ENCODE peak calls at places on chromosomes 7 and 10, in six cellular contexts. J is esophagus muscularis mucosa, C is tibial artery, V is mesenchymal stem cell, Z is transverse colon, B is neural progenitor cell. R is an unnamed sample.

GRCh38 chr7:154865984-154866685 is 136.8 kb downstream of the PAXIP1 start:
- DNase-seq in J (no peak), C (peak), V (no peak), Z (no peak), B (no peak), R (no peak)

GRCh38 chr10:117439243-117439912 is 64.1 kb upstream of the PDZD8 start:
- DNase-seq in J (no peak), C (peak), V (peak), Z (peak), B (no peak), R (no peak)

GRCh38 chr10:106535304-106535964 is 629.1 kb downstream of the SORCS1 start:
- DNase-seq in J (no peak), C (no peak), V (no peak), Z (no peak), B (peak), R (no peak)

GRCh38 chr7:150398108-150398964 is 19.2 kb downstream of the ZNF775 start:
- DNase-seq in J (no peak), C (no peak), V (no peak), Z (no peak), B (no peak), R (no peak)

GRCh38 chr10:110691139-110691538 is 47.0 kb downstream of the RBM20 start:
- DNase-seq in J (no peak), C (no peak), V (no peak), Z (no peak), B (no peak), R (no peak)

GRCh38 chr7:6154542-6155404 is 117.7 kb downstream of the CYTH3 start:
- DNase-seq in J (no peak), C (peak), V (no peak), Z (no peak), B (no peak), R (no peak)

GRCh38 chr7:133931053-133931452 is 196.1 kb upstream of the LRGUK start:
- DNase-seq in J (no peak), C (no peak), V (no peak), Z (no peak), B (no peak), R (no peak)

GRCh38 chr10:117163061-117163953 is 25.2 kb upstream of the VAX1 start:
- DNase-seq in J (no peak), C (no peak), V (no peak), Z (no peak), B (peak), R (peak)

GRCh38 chr7:117375380-117375779 is 51.9 kb downstream of the ASZ1 start:
- DNase-seq in J (no peak), C (no peak), V (no peak), Z (no peak), B (no peak), R (no peak)

GRCh38 chr7:14293434-14293833 is 304.0 kb upstream of the ETV1 start:
- DNase-seq in J (no peak), C (no peak), V (no peak), Z (no peak), B (no peak), R (no peak)

GRCh38 chr7:82194011-82194410 is 249.6 kb downstream of the CACNA2D1 start:
- DNase-seq in J (no peak), C (no peak), V (peak), Z (no peak), B (no peak), R (no peak)

GRCh38 chr7:144606231-144606630 is 202.7 kb upstream of the NOBOX start:
- DNase-seq in J (no peak), C (no peak), V (no peak), Z (no peak), B (no peak), R (no peak)

GRCh38 chr10:127041561-127041960 is 136.3 kb downstream of the DOCK1 start:
- DNase-seq in J (no peak), C (no peak), V (peak), Z (no peak), B (no peak), R (no peak)

GRCh38 chr10:29642996-29643395 is 8.2 kb upstream of the SVIL start:
- DNase-seq in J (no peak), C (no peak), V (peak), Z (no peak), B (no peak), R (no peak)

GRCh38 chr7:47549397-47549796 is 32.5 kb downstream of the TNS3 start:
- DNase-seq in J (no peak), C (no peak), V (no peak), Z (no peak), B (no peak), R (no peak)

GRCh38 chr7:47549916-47550315 is 32.0 kb downstream of the TNS3 start:
- DNase-seq in J (no peak), C (no peak), V (no peak), Z (no peak), B (no peak), R (no peak)

GRCh38 chr7:47546728-47547494 is 35.0 kb downstream of the TNS3 start:
- DNase-seq in J (no peak), C (no peak), V (no peak), Z (peak), B (no peak), R (no peak)

GRCh38 chr7:47546171-47546570 is 35.7 kb downstream of the TNS3 start:
- DNase-seq in J (no peak), C (no peak), V (no peak), Z (no peak), B (no peak), R (no peak)

DNA sequence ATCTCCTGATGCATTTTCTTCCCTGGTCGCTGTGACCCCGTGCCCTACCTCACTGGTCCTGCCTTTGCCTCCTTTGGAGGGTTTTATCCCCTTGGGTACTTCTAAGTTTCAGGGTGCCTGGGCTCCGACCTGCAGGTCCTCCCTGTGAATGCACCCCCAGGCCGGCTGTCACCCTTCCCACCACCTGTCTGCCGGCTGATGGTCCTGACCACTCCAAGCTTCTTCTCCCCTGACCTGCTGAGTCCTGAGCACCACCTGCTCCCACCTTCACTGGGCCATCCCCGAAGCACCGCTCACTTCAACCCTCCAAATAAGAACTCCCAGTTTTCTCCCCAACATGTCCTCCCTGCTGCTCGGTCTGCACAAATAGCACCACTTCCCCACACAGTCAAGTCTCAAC is 33.4 kb downstream of the TNS3 start:
- DNase-seq in J (no peak), C (no peak), V (no peak), Z (no peak), B (no peak), R (no peak)
- H3K27ac ChIP-seq in J (no peak), C (no peak), V (no peak), Z (no peak), B (no peak), R (no peak)

DNA sequence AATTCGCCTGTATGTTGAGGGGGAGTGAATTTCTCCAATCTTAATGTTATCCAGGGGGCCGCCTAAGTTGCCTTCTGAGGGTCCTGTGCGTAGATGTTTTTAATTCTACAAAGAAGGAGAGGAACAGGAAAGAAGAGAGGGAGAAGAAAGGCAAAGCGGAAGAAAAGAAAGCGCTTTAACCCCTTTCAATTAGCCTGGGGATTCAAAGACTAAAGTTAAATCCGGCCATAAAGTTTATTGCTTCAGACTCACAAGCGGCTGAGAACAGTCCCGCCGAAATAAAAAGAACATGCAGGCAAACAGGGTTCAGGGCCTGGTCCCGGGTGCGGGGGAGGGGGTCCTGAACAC is 4.5 kb downstream of the HOXA5 start:
- DNase-seq in J (no peak), C (no peak), V (peak), Z (no peak), B (no peak), R (no peak)
- H3K27ac ChIP-seq in J (peak), C (peak), V (peak), Z (peak), B (no peak), R (no peak)

DNA sequence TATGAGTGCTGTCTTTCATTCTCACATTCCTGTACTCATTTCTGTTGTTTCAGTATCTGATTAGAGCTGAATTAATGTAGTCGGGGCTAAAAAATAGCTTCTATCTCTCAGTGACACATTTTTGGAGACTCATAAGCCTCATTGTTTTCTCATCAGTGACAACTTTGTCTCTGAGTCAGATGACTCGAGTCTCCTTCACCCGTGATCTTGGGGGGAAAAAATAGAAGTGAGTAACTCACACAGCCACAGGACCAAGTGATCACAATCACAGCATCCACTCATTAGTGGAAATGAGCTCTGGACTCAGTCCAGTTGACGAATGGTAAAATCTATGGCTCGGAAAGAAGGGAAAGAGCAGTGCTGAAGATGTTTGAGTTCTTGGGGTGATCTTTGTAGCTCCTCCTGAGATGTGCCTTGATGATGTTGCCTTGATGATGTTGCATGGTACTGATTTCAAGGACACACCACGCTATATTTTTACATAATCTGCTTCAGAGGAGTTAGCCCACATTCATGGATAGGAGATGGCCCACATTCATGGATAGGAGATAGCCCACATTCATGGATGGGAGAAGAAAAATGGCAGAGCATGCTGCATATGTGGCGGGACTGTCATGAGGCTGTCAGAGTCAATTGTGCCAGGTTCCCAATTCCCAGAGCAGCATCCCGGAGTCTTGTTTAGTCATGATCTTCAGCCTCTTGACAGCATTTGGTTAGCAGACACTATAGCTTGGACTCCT is 214.7 kb downstream of the CELF2 start:
- DNase-seq in J (no peak), C (no peak), V (no peak), Z (no peak), B (no peak), R (no peak)
- H3K27ac ChIP-seq in J (no peak), C (no peak), V (no peak), Z (no peak), B (no peak), R (no peak)

GRCh38 chr7:98286093-98286525 is 4.6 kb downstream of the BRI3 start:
- DNase-seq in J (peak), C (peak), V (peak), Z (peak), B (no peak), R (no peak)

GRCh38 chr7:98284335-98285036 is 3.0 kb downstream of the BRI3 start:
- DNase-seq in J (peak), C (peak), V (peak), Z (peak), B (no peak), R (no peak)

GRCh38 chr7:98283887-98284222 is 2.4 kb downstream of the BRI3 start:
- DNase-seq in J (no peak), C (no peak), V (no peak), Z (no peak), B (no peak), R (no peak)

GRCh38 chr7:98286701-98287485 is 5.4 kb downstream of the BRI3 start:
- DNase-seq in J (no peak), C (no peak), V (no peak), Z (no peak), B (no peak), R (peak)

GRCh38 chr7:98285132-98286092 is 3.9 kb downstream of the BRI3 start:
- DNase-seq in J (no peak), C (no peak), V (no peak), Z (no peak), B (no peak), R (no peak)
- H3K27ac ChIP-seq in J (peak), C (peak), V (peak), Z (peak), B (no peak), R (peak)

DNA sequence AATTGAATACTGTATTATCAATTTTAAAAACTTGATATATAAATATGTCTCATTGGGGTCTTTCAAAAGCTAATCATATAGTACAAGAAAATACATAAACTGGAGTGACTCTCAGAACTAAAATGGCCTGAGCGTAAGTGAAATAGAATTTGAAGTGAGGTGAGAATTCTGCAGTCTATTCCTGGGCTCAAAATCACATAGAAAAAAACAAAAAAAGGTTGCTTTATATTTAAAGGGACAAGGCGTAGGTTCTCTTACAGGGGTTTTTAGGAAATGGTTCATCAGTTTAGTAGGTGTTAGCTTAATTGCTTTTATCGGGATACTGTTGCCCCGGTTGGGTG is 36.7 kb upstream of the PRSS1 start:
- DNase-seq in J (no peak), C (no peak), V (no peak), Z (no peak), B (no peak), R (no peak)
- H3K27ac ChIP-seq in J (no peak), C (no peak), V (no peak), Z (no peak), B (no peak), R (no peak)

GRCh38 chr10:71546220-71546619 is 149.5 kb downstream of the CDH23 start:
- DNase-seq in J (no peak), C (no peak), V (no peak), Z (no peak), B (no peak), R (no peak)

GRCh38 chr10:71545001-71545400 is 148.3 kb downstream of the CDH23 start:
- DNase-seq in J (no peak), C (no peak), V (no peak), Z (no peak), B (peak), R (no peak)

GRCh38 chr10:71547290-71547689 is 150.6 kb downstream of the CDH23 start:
- DNase-seq in J (no peak), C (no peak), V (no peak), Z (no peak), B (no peak), R (no peak)

GRCh38 chr10:71548494-71548846 is 151.8 kb downstream of the CDH23 start:
- DNase-seq in J (no peak), C (no peak), V (peak), Z (no peak), B (peak), R (no peak)

DNA sequence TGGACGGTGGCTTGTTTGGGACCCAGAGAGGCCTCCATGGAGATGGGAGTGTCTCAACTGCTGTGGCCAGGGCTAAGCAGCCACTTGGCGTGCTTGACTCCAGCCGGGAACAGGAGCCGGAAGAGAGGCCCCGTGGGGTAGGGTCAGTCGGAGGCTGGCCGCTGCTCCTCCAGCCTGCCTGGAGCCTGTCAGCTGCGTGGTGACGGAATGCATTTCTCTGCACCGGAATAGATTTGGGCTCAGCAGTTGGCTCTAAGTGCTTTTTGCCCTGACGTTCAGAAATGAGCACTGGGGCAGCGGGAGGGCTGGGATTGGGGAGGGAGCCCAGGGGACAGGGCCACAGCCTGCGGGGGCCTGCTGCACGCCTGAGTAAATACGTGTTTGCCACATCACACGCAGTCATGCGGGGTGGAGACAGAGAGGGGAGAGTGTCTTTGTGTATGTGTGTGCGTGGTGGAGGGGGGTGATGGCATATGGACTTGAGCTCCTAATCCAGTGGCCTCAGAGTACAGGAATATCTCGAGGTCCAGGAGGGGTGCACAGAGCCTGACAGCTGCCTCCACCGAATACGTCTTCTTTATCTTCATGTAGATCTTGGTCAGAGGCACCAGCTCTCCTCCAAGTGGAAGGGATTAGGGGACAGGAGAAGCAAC is 151.2 kb downstream of the CDH23 start:
- DNase-seq in J (no peak), C (peak), V (peak), Z (no peak), B (peak), R (no peak)
- H3K27ac ChIP-seq in J (no peak), C (no peak), V (no peak), Z (no peak), B (no peak), R (no peak)

R was measured in caudate nucleus.